ENCODE peak calls at places on chromosomes 7 and 10, in four cellular contexts. Z is CD4-positive, CD25-positive, alpha-beta regulatory T cell; E is sigmoid colon; W is CD4-positive, alpha-beta memory T cell. I is an unnamed sample.

GRCh38 chr7:27808626-27809025 is 68.7 kb downstream of the TAX1BP1 start:
- DNase-seq in Z (no peak), E (no peak), W (no peak), I (peak; percentile 7)

GRCh38 chr7:80918909-80919721 is at the start of gene SEMA3C:
- DNase-seq in Z (no peak), E (peak; percentile 96), W (no peak), I (peak; percentile 90)

GRCh38 chr10:52999258-52999657 is 226.7 kb upstream of the MBL2 start:
- DNase-seq in Z (no peak), E (no peak), W (no peak), I (no peak)

GRCh38 chr10:46524471-46525176 is 31.8 kb downstream of the GPRIN2 start:
- DNase-seq in Z (peak; percentile 1), E (peak; percentile 61), W (no peak), I (no peak)

GRCh38 chr10:73439605-73440298 is 6.4 kb upstream of the MSS51 start:
- DNase-seq in Z (no peak), E (no peak), W (no peak), I (no peak)

GRCh38 chr7:8433477-8434289 is at the start of gene NXPH1:
- DNase-seq in Z (no peak), E (no peak), W (no peak), I (no peak)

GRCh38 chr7:142303650-142304049 is 45.8 kb upstream of the PRSS58 start:
- DNase-seq in Z (no peak), E (no peak), W (peak; percentile 54), I (no peak)

GRCh38 chr7:471191-471865 is 48.3 kb downstream of the PDGFA start:
- DNase-seq in Z (no peak), E (no peak), W (no peak), I (no peak)

GRCh38 chr7:44292418-44292817 is 33.0 kb downstream of the CAMK2B start:
- DNase-seq in Z (no peak), E (no peak), W (no peak), I (no peak)

GRCh38 chr7:149310113-149310836 is 48.3 kb downstream of the ZNF783 start:
- DNase-seq in Z (no peak), E (no peak), W (peak; percentile 38), I (peak; percentile 90)

GRCh38 chr7:131619336-131620305 is 63.2 kb upstream of the PODXL start:
- DNase-seq in Z (no peak), E (no peak), W (no peak), I (no peak)

GRCh38 chr7:106493041-106493731 is 167.8 kb downstream of the CCDC71L start:
- DNase-seq in Z (no peak), E (no peak), W (no peak), I (no peak)

GRCh38 chr7:112009081-112009480 is 197.1 kb downstream of the DOCK4 start:
- DNase-seq in Z (no peak), E (no peak), W (no peak), I (peak; percentile 20)

GRCh38 chr10:35577915-35578607 is 27.1 kb upstream of the GJD4 start:
- DNase-seq in Z (no peak), E (no peak), W (no peak), I (no peak)

GRCh38 chr10:104835422-104835821 is 194.3 kb downstream of the SORCS3 start:
- DNase-seq in Z (no peak), E (no peak), W (no peak), I (no peak)

GRCh38 chr10:44263771-44264170 is 121.1 kb downstream of the CXCL12 start:
- DNase-seq in Z (no peak), E (no peak), W (no peak), I (no peak)

GRCh38 chr10:97016728-97017473 is 168.9 kb downstream of the SLIT1 start:
- DNase-seq in Z (no peak), E (no peak), W (no peak), I (no peak)

GRCh38 chr10:132554053-132554990 is 16.7 kb downstream of the INPP5A start:
- DNase-seq in Z (no peak), E (peak; percentile 46), W (no peak), I (no peak)

GRCh38 chr10:15620304-15620703 is 99.4 kb downstream of the ITGA8 start:
- DNase-seq in Z (no peak), E (no peak), W (no peak), I (no peak)

GRCh38 chr10:17226891-17227303 is 1.1 kb upstream of the VIM start:
- DNase-seq in Z (no peak), E (peak; percentile 64), W (no peak), I (no peak)

GRCh38 chr7:142088022-142088714 is 23.4 kb upstream of the MGAM2 start:
- DNase-seq in Z (no peak), E (no peak), W (no peak), I (no peak)

GRCh38 chr7:151456276-151456675 is 16.3 kb upstream of the CRYGN start:
- DNase-seq in Z (no peak), E (peak; percentile 65), W (no peak), I (no peak)

GRCh38 chr7:40507166-40507565 is 372.4 kb downstream of the SUGCT start:
- DNase-seq in Z (no peak), E (no peak), W (no peak), I (no peak)

GRCh38 chr10:110827410-110827809 is 44.3 kb upstream of the PDCD4 start:
- DNase-seq in Z (no peak), E (no peak), W (no peak), I (no peak)

GRCh38 chr10:29839826-29840515 is 205.2 kb upstream of the SVIL start:
- DNase-seq in Z (no peak), E (peak; percentile 81), W (no peak), I (no peak)

GRCh38 chr7:33854951-33855350 is 50.4 kb upstream of the BMPER start:
- DNase-seq in Z (no peak), E (no peak), W (no peak), I (no peak)

GRCh38 chr10:3944591-3944990 is 159.6 kb upstream of the KLF6 start:
- DNase-seq in Z (no peak), E (no peak), W (no peak), I (no peak)

DNA sequence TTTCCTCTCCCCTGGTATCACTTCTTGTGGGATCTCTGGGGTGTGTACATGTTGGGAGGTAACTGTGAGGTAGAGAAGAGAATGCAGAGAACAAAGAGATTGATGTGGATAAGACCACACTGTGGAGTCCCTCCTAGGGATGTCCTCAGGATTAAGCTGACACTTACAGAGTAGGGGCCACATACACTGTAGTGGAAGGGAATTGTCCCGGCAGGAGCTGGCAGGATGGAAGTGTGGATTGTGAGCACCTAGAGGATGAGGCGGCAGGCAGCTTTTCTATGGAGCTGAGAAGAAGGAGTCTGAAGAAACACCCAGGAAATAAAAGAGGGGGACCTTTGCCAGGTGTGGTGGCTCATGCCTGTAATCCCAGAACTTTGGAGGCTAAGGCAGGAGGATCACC is 13.5 kb downstream of the AGFG2 start:
- DNase-seq in Z (no peak), E (no peak), W (no peak), I (no peak)
- H3K36me3 ChIP-seq in Z (peaks cover 52% of the 10 kb centered on the region), E (peaks cover 83% of the 10 kb centered on the region), W (peaks cover 49% of the 10 kb centered on the region), I (no peaks in the 10 kb centered on the region)

GRCh38 chr7:2217206-2217605 is 15.5 kb downstream of the MAD1L1 start:
- DNase-seq in Z (no peak), E (no peak), W (no peak), I (no peak)
- H3K36me3 ChIP-seq in Z (peaks cover 49% of the 10 kb centered on the region), E (peaks cover 87% of the 10 kb centered on the region), W (peaks cover 27% of the 10 kb centered on the region), I (no peaks in the 10 kb centered on the region)

GRCh38 chr10:9045311-9045710 is 990.8 kb downstream of the GATA3 start:
- DNase-seq in Z (no peak), E (no peak), W (no peak), I (no peak)
- H3K36me3 ChIP-seq in Z (no peaks in the 10 kb centered on the region), E (no peaks in the 10 kb centered on the region), W (no peaks in the 10 kb centered on the region), I (no peaks in the 10 kb centered on the region)

GRCh38 chr10:86451604-86451960 is 70.0 kb downstream of the WAPL start:
- DNase-seq in Z (no peak), E (no peak), W (no peak), I (no peak)

GRCh38 chr10:86450806-86451603 is 70.6 kb downstream of the WAPL start:
- DNase-seq in Z (no peak), E (no peak), W (no peak), I (no peak)

GRCh38 chr10:86446987-86447386 is 74.6 kb downstream of the WAPL start:
- DNase-seq in Z (no peak), E (no peak), W (no peak), I (no peak)

GRCh38 chr10:86447422-86447821 is 74.2 kb downstream of the WAPL start:
- DNase-seq in Z (no peak), E (no peak), W (no peak), I (no peak)

GRCh38 chr10:86449926-86450558 is 71.5 kb downstream of the WAPL start:
- DNase-seq in Z (no peak), E (no peak), W (no peak), I (no peak)
- H3K36me3 ChIP-seq in Z (peaks cover 67% of the 10 kb centered on the region), E (peaks cover 92% of the 10 kb centered on the region), W (peaks cover 43% of the 10 kb centered on the region), I (peaks cover 50% of the 10 kb centered on the region)

GRCh38 chr7:77738382-77738781 is 42.1 kb downstream of the RSBN1L start:
- DNase-seq in Z (no peak), E (no peak), W (no peak), I (no peak)

GRCh38 chr7:77743518-77743917 is 47.3 kb downstream of the RSBN1L start:
- DNase-seq in Z (no peak), E (no peak), W (no peak), I (no peak)

GRCh38 chr7:77736991-77737390 is 40.7 kb downstream of the RSBN1L start:
- DNase-seq in Z (no peak), E (no peak), W (no peak), I (no peak)

GRCh38 chr7:77738871-77739270 is 42.6 kb downstream of the RSBN1L start:
- DNase-seq in Z (no peak), E (no peak), W (no peak), I (no peak)

DNA sequence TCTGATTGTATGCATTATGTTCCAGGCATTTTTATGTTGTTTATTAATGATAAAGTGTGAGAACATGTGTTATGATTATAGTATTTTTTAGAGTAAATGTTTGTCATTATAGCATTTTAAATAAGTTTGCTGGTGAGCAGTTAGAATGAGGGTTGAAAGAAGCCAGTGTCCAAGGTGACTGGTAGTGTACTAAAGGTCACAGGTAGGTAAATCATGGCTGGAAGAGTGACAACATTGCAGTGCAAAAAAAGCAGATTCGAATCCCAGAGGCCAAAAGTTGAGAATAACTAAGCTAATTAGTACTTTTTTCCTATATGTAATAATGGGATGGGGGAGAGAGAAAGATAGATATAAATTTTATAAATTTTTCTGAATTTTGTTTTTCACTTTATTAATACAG is 44.0 kb downstream of the RSBN1L start:
- DNase-seq in Z (no peak), E (no peak), W (no peak), I (no peak)
- H3K36me3 ChIP-seq in Z (peaks cover 27% of the 10 kb centered on the region), E (peaks cover 21% of the 10 kb centered on the region), W (no peaks in the 10 kb centered on the region), I (no peaks in the 10 kb centered on the region)

GRCh38 chr10:69367469-69367868 is 49.2 kb downstream of the TACR2 start:
- DNase-seq in Z (no peak), E (no peak), W (no peak), I (no peak)
- H3K36me3 ChIP-seq in Z (peaks cover 83% of the 10 kb centered on the region), E (peaks cover 78% of the 10 kb centered on the region), W (peaks cover 69% of the 10 kb centered on the region), I (no peaks in the 10 kb centered on the region)

GRCh38 chr10:91953600-91954140 is 30.1 kb downstream of the BTAF1 start:
- DNase-seq in Z (no peak), E (no peak), W (no peak), I (no peak)
- H3K36me3 ChIP-seq in Z (peaks cover 81% of the 10 kb centered on the region), E (peaks cover 87% of the 10 kb centered on the region), W (peaks cover 53% of the 10 kb centered on the region), I (peaks cover 21% of the 10 kb centered on the region)

I was measured in Panc1.